ENCODE peak calls at places on chromosomes 5 and 9, in six cellular contexts. T, E, J, N, W and O are unnamed samples.

GRCh38 chr9:89418882-89419641 is 78.9 kb downstream of the SEMA4D start:
- DNase-seq in T (no peak), E (no peak), J (no peak), N (no peak), W (no peak), O (no peak)

GRCh38 chr9:21936161-21936560 is 58.0 kb downstream of the CDKN2A start:
- DNase-seq in T (no peak), E (no peak), J (no peak), N (no peak), W (no peak), O (no peak)

GRCh38 chr5:65753189-65753588 is 31.2 kb downstream of the NLN start:
- DNase-seq in T (no peak), E (no peak), J (no peak), N (no peak), W (no peak), O (no peak)

GRCh38 chr9:86741311-86742215 is 205.7 kb downstream of the GAS1 start:
- DNase-seq in T (no peak), E (peak; percentile 71), J (no peak), N (no peak), W (peak; percentile 68), O (no peak)

GRCh38 chr5:8270246-8270645 is 401.3 kb downstream of the MTRR start:
- DNase-seq in T (no peak), E (no peak), J (no peak), N (no peak), W (no peak), O (no peak)

GRCh38 chr5:15248731-15249130 is 251.2 kb upstream of the FBXL7 start:
- DNase-seq in T (no peak), E (no peak), J (no peak), N (no peak), W (no peak), O (no peak)

GRCh38 chr5:112339761-112340160 is 79.3 kb downstream of the EPB41L4A start:
- DNase-seq in T (no peak), E (no peak), J (no peak), N (no peak), W (no peak), O (no peak)

GRCh38 chr5:128613111-128613510 is 75.1 kb upstream of the FBN2 start:
- DNase-seq in T (no peak), E (no peak), J (no peak), N (no peak), W (no peak), O (no peak)

GRCh38 chr9:32571969-32572899 is 725 bp downstream of the NDUFB6 start:
- DNase-seq in T (peak; percentile 89), E (peak; percentile 86), J (peak; percentile 85), N (peak; percentile 74), W (peak; percentile 82), O (peak; percentile 85)

GRCh38 chr5:132416306-132417009 is 46.9 kb downstream of the SLC22A5 start:
- DNase-seq in T (no peak), E (no peak), J (no peak), N (peak; percentile 60), W (no peak), O (no peak)

GRCh38 chr9:105957830-105958229 is 263.5 kb downstream of the TMEM38B start:
- DNase-seq in T (no peak), E (peak; percentile 65), J (peak; percentile 26), N (no peak), W (no peak), O (no peak)

GRCh38 chr5:150298701-150299451 is 3.8 kb downstream of the ARSI start:
- DNase-seq in T (peak; percentile 67), E (no peak), J (peak; percentile 24), N (peak; percentile 84), W (peak; percentile 99), O (no peak)

GRCh38 chr9:2461886-2462285 is 159.7 kb upstream of the VLDLR start:
- DNase-seq in T (no peak), E (no peak), J (no peak), N (no peak), W (no peak), O (peak; percentile 15)

DNA sequence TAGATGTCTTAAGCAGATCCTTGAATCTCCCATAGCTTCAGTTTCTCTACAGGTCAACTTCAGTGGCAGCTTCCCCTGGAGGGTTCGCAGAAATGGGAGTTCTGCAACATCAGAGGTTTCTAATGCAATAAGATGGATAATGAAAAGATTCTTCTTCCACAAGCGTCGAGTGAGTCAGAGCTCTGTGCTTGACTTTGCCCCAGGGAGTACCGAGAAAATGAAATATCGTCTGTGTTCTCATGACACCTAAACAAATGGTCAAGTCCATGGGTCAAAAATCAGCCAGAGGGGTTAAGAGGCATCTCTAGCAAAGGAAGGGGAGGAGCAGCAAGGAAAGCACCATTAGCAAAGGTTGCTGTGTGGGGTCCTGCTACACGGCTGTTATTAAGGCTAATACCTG is 3.2 kb upstream of the ADRA1B start:
- DNase-seq in T (peak; percentile 70), E (no peak), J (no peak), N (no peak), W (peak; percentile 76), O (no peak)
- H3K27ac ChIP-seq in T (peak overlapping the region; percentile 96), E (no peak overlapping the region), J (no peak overlapping the region), N (peak overlapping the region; percentile 66), W (no peak overlapping the region), O (no peak overlapping the region)

GRCh38 chr9:128558431-128559310 is 6.3 kb downstream of the SPTAN1 start:
- DNase-seq in T (no peak), E (peak; percentile 73), J (peak; percentile 36), N (peak; percentile 94), W (peak; percentile 95), O (peak; percentile 88)
- H3K4me3 ChIP-seq in T (no peak overlapping the region), E (peak overlapping the region; percentile 27), J (no peak overlapping the region), N (peak overlapping the region; percentile 1), W (peak overlapping the region; percentile 1), O (no peak overlapping the region)

GRCh38 chr9:130448035-130448624 is 3.4 kb downstream of the ASS1 start:
- DNase-seq in T (no peak), E (no peak), J (no peak), N (no peak), W (peak; percentile 57), O (no peak)

GRCh38 chr9:130445268-130445983 is 665 bp downstream of the ASS1 start:
- DNase-seq in T (peak; percentile 56), E (peak; percentile 75), J (peak; percentile 50), N (peak; percentile 80), W (no peak), O (no peak)

GRCh38 chr9:130444565-130445221 is at the start of gene ASS1:
- DNase-seq in T (peak; percentile 68), E (peak; percentile 90), J (peak; percentile 83), N (peak; percentile 85), W (no peak), O (peak; percentile 87)

GRCh38 chr9:130447193-130447816 is 2.5 kb downstream of the ASS1 start:
- DNase-seq in T (no peak), E (no peak), J (no peak), N (no peak), W (no peak), O (no peak)

DNA sequence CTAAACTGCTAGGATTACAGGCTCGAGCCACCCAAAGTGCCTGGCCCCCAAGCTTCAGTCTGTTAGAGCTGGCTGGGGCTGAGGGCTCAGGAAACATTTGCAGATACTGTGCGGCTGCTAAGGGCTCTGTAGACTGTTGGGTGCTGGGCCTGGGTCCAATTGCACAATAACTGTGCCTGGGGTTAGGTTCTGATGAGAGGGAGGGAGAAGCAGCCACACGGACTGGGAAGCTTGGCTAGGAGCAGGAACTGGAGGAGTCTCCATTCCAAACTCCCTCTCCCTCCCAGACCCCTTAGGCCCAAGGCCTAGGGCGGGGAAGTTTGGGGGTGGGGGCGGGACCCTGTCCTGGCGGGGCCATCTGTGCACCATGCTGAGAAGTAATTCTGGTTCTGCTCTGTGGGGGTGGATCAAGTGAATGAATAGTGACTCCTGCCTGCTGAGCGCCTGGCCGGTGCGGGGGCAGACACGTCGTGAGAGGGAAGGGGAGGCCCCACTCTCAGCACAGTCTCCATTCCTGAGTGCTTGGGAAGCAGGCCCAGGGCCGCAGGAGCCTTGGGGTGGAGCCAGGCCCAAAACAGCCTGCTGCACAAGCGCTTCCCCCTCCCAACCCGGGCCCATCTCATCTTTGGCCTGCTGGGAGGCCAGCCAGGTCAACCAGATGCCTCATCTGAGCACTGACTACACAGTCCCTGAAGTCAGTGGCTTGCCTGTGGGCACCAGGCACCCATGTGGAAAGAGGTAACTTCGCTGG is 1.5 kb downstream of the ASS1 start:
- DNase-seq in T (no peak), E (peak; percentile 77), J (peak; percentile 64), N (peak; percentile 97), W (peak; percentile 94), O (peak; percentile 90)
- H3K27ac ChIP-seq in T (peak overlapping the region; percentile 85), E (no peak overlapping the region), J (no peak overlapping the region), N (peak overlapping the region; percentile 91), W (peak overlapping the region; percentile 81), O (peak overlapping the region; percentile 73)

GRCh38 chr5:179346875-179347274 is 1.6 kb upstream of the ADAMTS2 start:
- DNase-seq in T (no peak), E (no peak), J (no peak), N (no peak), W (no peak), O (no peak)

GRCh38 chr5:179345179-179345428 is 157 bp downstream of the ADAMTS2 start:
- DNase-seq in T (no peak), E (no peak), J (no peak), N (no peak), W (no peak), O (no peak)

GRCh38 chr5:179347581-179347980 is 2.3 kb upstream of the ADAMTS2 start:
- DNase-seq in T (no peak), E (no peak), J (no peak), N (no peak), W (no peak), O (no peak)

GRCh38 chr5:179345429-179346321 is at the start of gene ADAMTS2:
- DNase-seq in T (no peak), E (peak; percentile 86), J (peak; percentile 88), N (peak; percentile 88), W (peak; percentile 56), O (peak; percentile 77)

DNA sequence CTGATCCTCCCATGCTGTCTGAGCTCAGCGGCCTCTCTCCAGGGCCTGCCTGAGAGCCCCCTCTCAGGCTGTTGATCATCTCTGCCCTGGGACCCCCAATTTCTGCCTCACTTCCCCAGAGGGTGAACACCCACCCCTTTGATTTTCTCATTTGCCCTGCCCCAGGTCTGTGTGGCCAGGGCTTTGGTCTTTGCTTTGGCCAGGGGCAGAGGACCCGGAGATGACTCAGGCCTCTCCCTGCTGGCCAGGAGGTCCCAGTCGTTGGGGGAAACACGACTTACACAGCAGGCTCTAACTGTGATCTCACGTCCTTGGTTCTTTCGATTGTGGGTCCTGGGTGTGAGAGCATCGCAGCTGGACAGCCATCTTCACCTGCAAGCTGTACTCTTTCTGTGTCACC is 1.1 kb upstream of the ADAMTS2 start:
- DNase-seq in T (no peak), E (no peak), J (no peak), N (no peak), W (no peak), O (no peak)
- H3K4me3 ChIP-seq in T (no peak overlapping the region), E (no peak overlapping the region), J (no peak overlapping the region), N (no peak overlapping the region), W (no peak overlapping the region), O (no peak overlapping the region)

DNA sequence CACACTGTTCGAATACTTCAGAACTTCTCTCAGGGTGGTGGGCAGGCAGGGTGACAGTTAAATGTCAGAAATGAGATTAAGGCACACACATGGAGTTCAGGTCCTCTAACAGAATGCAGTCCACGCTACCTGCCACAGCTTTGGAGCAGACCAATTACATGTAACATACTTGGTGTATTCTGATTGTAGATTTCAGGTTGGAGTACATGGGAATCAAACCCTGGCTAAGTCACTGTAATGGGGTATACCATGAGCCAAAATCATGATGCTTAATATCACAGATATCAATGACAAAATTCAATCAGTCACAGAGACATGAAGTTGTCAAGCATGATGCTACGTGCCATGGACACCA is 48.9 kb downstream of the MEF2C start:
- DNase-seq in T (no peak), E (no peak), J (no peak), N (no peak), W (no peak), O (no peak)
- H3K27ac ChIP-seq in T (no peak overlapping the region), E (no peak overlapping the region), J (no peak overlapping the region), N (peak overlapping the region; percentile 76), W (no peak overlapping the region), O (peak overlapping the region; percentile 84)